ENCODE peak calls at places on chromosomes 11 and 22, in nine cellular contexts. H, W, X, V, R, Y, N, P and K are unnamed samples.
A peak's percentile ranks its signal among the peaks of the same experiment; 100 is the strongest.

GRCh38 chr22:47625531-47626427 is 863.3 kb downstream of the TBC1D22A start:
- DNase-seq in H (no peak), W (no peak), X (no peak), V (no peak), R (no peak), Y (no peak), N (no peak), P (no peak), K (no peak)

GRCh38 chr11:107293677-107294344 is 163.8 kb downstream of the CWF19L2 start:
- DNase-seq in H (no peak), W (no peak), X (no peak), V (peak; percentile 5), R (no peak), Y (no peak), N (no peak), P (no peak), K (no peak)

GRCh38 chr22:30270841-30271240 is 4.2 kb upstream of the OSM start:
- DNase-seq in H (no peak), W (no peak), X (no peak), V (peak; percentile 73), R (no peak), Y (peak; percentile 88), N (no peak), P (peak; percentile 66), K (peak; percentile 98)

GRCh38 chr11:838441-839279 is 3.7 kb downstream of the POLR2L start:
- DNase-seq in H (no peak), W (no peak), X (no peak), V (no peak), R (no peak), Y (peak; percentile 46), N (no peak), P (no peak), K (peak; percentile 94)

GRCh38 chr11:5380740-5381342 is 2.8 kb upstream of the OR51M1 start:
- DNase-seq in H (no peak), W (no peak), X (peak; percentile 49), V (peak; percentile 63), R (no peak), Y (peak; percentile 78), N (no peak), P (no peak), K (peak; percentile 73)

GRCh38 chr11:58195939-58196338 is 7.1 kb downstream of the OR9Q2 start:
- DNase-seq in H (no peak), W (no peak), X (no peak), V (no peak), R (no peak), Y (no peak), N (no peak), P (no peak), K (no peak)

GRCh38 chr11:45354976-45355705 is 69.0 kb upstream of the SYT13 start:
- DNase-seq in H (peak; percentile 84), W (peak; percentile 36), X (no peak), V (peak; percentile 46), R (peak; percentile 86), Y (peak; percentile 86), N (peak; percentile 80), P (peak; percentile 87), K (no peak)

GRCh38 chr22:43440556-43440955 is 28.7 kb downstream of the MPPED1 start:
- DNase-seq in H (no peak), W (no peak), X (no peak), V (no peak), R (no peak), Y (no peak), N (no peak), P (no peak), K (peak; percentile 41)

GRCh38 chr22:43275545-43275981 is 67.6 kb downstream of the SCUBE1 start:
- DNase-seq in H (no peak), W (no peak), X (no peak), V (peak; percentile 37), R (no peak), Y (peak; percentile 42), N (no peak), P (no peak), K (no peak)

GRCh38 chr22:22687638-22688500 is 43.5 kb downstream of the GGTLC2 start:
- DNase-seq in H (no peak), W (no peak), X (peak; percentile 23), V (peak; percentile 66), R (no peak), Y (peak; percentile 77), N (no peak), P (no peak), K (peak; percentile 23)

GRCh38 chr11:114281388-114281956 is 14.7 kb upstream of the NNMT start:
- DNase-seq in H (no peak), W (no peak), X (no peak), V (no peak), R (no peak), Y (peak; percentile 59), N (no peak), P (no peak), K (no peak)

GRCh38 chr11:114279778-114280532 is 16.2 kb upstream of the NNMT start:
- DNase-seq in H (no peak), W (no peak), X (peak; percentile 74), V (peak; percentile 11), R (no peak), Y (peak; percentile 54), N (no peak), P (no peak), K (peak; percentile 87)

GRCh38 chr11:114282488-114282887 is 13.7 kb upstream of the NNMT start:
- DNase-seq in H (no peak), W (no peak), X (no peak), V (no peak), R (no peak), Y (no peak), N (no peak), P (no peak), K (no peak)

GRCh38 chr11:114278342-114279065 is 17.7 kb upstream of the NNMT start:
- DNase-seq in H (no peak), W (no peak), X (no peak), V (no peak), R (no peak), Y (no peak), N (no peak), P (no peak), K (no peak)

GRCh38 chr11:114280696-114281095 is 15.5 kb upstream of the NNMT start:
- DNase-seq in H (no peak), W (no peak), X (peak; percentile 49), V (peak; percentile 72), R (no peak), Y (peak; percentile 95), N (no peak), P (peak; percentile 60), K (peak; percentile 89)
- H3K27ac ChIP-seq in H (no peak overlapping the region), W (peak overlapping the region; percentile 45), X (peak overlapping the region; percentile 88), V (no peak overlapping the region), R (no peak overlapping the region), Y (no peak overlapping the region), N (no peak overlapping the region), P (no peak overlapping the region), K (peak overlapping the region; percentile 60)

GRCh38 chr11:83174008-83174407 is 17.1 kb downstream of the PCF11 start:
- DNase-seq in H (no peak), W (no peak), X (no peak), V (no peak), R (no peak), Y (no peak), N (no peak), P (no peak), K (no peak)
- H3K27ac ChIP-seq in H (no peak overlapping the region), W (no peak overlapping the region), X (no peak overlapping the region), V (no peak overlapping the region), R (no peak overlapping the region), Y (no peak overlapping the region), N (no peak overlapping the region), P (no peak overlapping the region), K (no peak overlapping the region)

GRCh38 chr11:46850829-46851380 is 4.8 kb upstream of the CKAP5 start:
- DNase-seq in H (no peak), W (no peak), X (no peak), V (no peak), R (no peak), Y (no peak), N (no peak), P (no peak), K (no peak)

GRCh38 chr11:46846510-46846830 is 390 bp upstream of the CKAP5 start:
- DNase-seq in H (no peak), W (no peak), X (no peak), V (no peak), R (no peak), Y (no peak), N (no peak), P (no peak), K (no peak)

GRCh38 chr11:46849631-46850030 is 3.6 kb upstream of the CKAP5 start:
- DNase-seq in H (no peak), W (no peak), X (peak; percentile 14), V (no peak), R (no peak), Y (no peak), N (no peak), P (no peak), K (no peak)

GRCh38 chr11:46845740-46846509 is at the start of gene CKAP5:
- DNase-seq in H (peak; percentile 83), W (peak; percentile 74), X (peak; percentile 98), V (peak; percentile 90), R (peak; percentile 88), Y (peak; percentile 92), N (peak; percentile 81), P (peak; percentile 89), K (peak; percentile 100)

GRCh38 chr11:46845440-46845739 is 690 bp downstream of the CKAP5 start:
- DNase-seq in H (no peak), W (no peak), X (peak; percentile 48), V (no peak), R (no peak), Y (peak; percentile 16), N (no peak), P (no peak), K (no peak)
- H3K27ac ChIP-seq in H (peak overlapping the region; percentile 76), W (peak overlapping the region; percentile 70), X (peak overlapping the region; percentile 86), V (peak overlapping the region; percentile 80), R (peak overlapping the region; percentile 64), Y (peak overlapping the region; percentile 95), N (peak overlapping the region; percentile 70), P (peak overlapping the region; percentile 85), K (peak overlapping the region; percentile 65)

GRCh38 chr11:115418081-115418480 is 86.1 kb downstream of the CADM1 start:
- DNase-seq in H (no peak), W (no peak), X (no peak), V (no peak), R (no peak), Y (no peak), N (no peak), P (no peak), K (no peak)

GRCh38 chr11:115421338-115422012 is 82.7 kb downstream of the CADM1 start:
- DNase-seq in H (no peak), W (no peak), X (no peak), V (no peak), R (no peak), Y (no peak), N (no peak), P (no peak), K (no peak)

GRCh38 chr11:115422013-115422697 is 82.1 kb downstream of the CADM1 start:
- DNase-seq in H (no peak), W (no peak), X (no peak), V (no peak), R (no peak), Y (no peak), N (no peak), P (no peak), K (no peak)

GRCh38 chr11:115418626-115419025 is 85.6 kb downstream of the CADM1 start:
- DNase-seq in H (no peak), W (no peak), X (no peak), V (no peak), R (no peak), Y (no peak), N (no peak), P (no peak), K (no peak)

DNA sequence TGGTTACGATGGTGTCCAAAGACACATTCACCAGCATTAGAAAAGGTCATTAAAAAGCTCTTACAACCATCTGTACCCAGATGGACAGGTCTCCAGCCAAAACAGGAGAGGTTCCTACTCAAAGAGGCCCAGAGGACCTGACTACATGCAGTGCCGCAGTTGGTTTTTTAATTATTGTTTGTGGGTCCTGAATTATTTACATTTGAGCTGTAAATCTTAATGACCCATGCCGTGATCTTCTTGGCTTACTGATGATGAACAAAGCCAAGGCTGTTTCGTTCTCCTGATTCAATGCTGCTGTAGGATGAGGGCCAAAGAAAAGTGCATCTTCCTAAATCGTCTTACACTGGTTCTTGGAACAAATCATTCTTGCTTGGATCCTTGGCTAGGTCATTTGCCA is 83.7 kb downstream of the CADM1 start:
- DNase-seq in H (no peak), W (no peak), X (no peak), V (no peak), R (no peak), Y (no peak), N (no peak), P (no peak), K (no peak)
- H3K27ac ChIP-seq in H (no peak overlapping the region), W (no peak overlapping the region), X (no peak overlapping the region), V (no peak overlapping the region), R (no peak overlapping the region), Y (peak overlapping the region; percentile 78), N (no peak overlapping the region), P (no peak overlapping the region), K (no peak overlapping the region)